ENCODE peak calls at places on chromosomes 12 and 14, in seven cellular contexts. O, I, U, F, V, X and P are unnamed samples.

GRCh38 chr14:102927346-102927877 is 4.9 kb downstream of the AMN start:
- DNase-seq in O (no peak), I (peak; percentile 47), U (no peak), F (no peak), V (peak; percentile 66), X (no peak), P (no peak)

GRCh38 chr12:15458008-15458407 is 135.7 kb downstream of the PTPRO start:
- DNase-seq in O (no peak), I (no peak), U (no peak), F (no peak), V (no peak), X (no peak), P (no peak)

GRCh38 chr12:53651718-53652117 is 24.2 kb downstream of the ATP5MC2 start:
- DNase-seq in O (no peak), I (no peak), U (no peak), F (no peak), V (no peak), X (no peak), P (no peak)

GRCh38 chr14:74144789-74145188 is 60.0 kb downstream of the LIN52 start:
- DNase-seq in O (no peak), I (no peak), U (peak; percentile 29), F (no peak), V (no peak), X (no peak), P (no peak)

GRCh38 chr12:119302334-119303132 is 32.0 kb upstream of the CCDC60 start:
- DNase-seq in O (no peak), I (peak; percentile 28), U (no peak), F (peak; percentile 59), V (no peak), X (no peak), P (no peak)

GRCh38 chr12:124680863-124681778 is 113.7 kb upstream of the NCOR2 start:
- DNase-seq in O (no peak), I (peak; percentile 63), U (peak; percentile 89), F (peak; percentile 84), V (peak; percentile 97), X (peak; percentile 72), P (peak; percentile 87)

GRCh38 chr14:100105357-100106169 is 40.3 kb downstream of the EVL start:
- DNase-seq in O (no peak), I (no peak), U (no peak), F (no peak), V (no peak), X (no peak), P (no peak)

GRCh38 chr14:38233218-38233617 is 22.7 kb downstream of the CLEC14A start:
- DNase-seq in O (no peak), I (no peak), U (no peak), F (no peak), V (no peak), X (no peak), P (no peak)

GRCh38 chr12:108373111-108373510 is 34.0 kb upstream of the CMKLR1 start:
- DNase-seq in O (no peak), I (peak; percentile 60), U (no peak), F (peak; percentile 69), V (no peak), X (no peak), P (peak; percentile 23)

GRCh38 chr12:113007166-113007565 is 28.8 kb downstream of the OAS2 start:
- DNase-seq in O (no peak), I (no peak), U (peak; percentile 72), F (peak; percentile 38), V (peak; percentile 71), X (no peak), P (no peak)

GRCh38 chr12:26845057-26845666 is 12.2 kb upstream of the ITPR2 start:
- DNase-seq in O (no peak), I (peak; percentile 75), U (peak; percentile 70), F (peak; percentile 91), V (no peak), X (no peak), P (peak; percentile 19)

GRCh38 chr12:55957106-55957859 is 8.6 kb downstream of the PMEL start:
- DNase-seq in O (no peak), I (no peak), U (no peak), F (no peak), V (no peak), X (no peak), P (no peak)

GRCh38 chr12:84787253-84787652 is 125.3 kb downstream of the SLC6A15 start:
- DNase-seq in O (no peak), I (no peak), U (no peak), F (no peak), V (no peak), X (no peak), P (no peak)

GRCh38 chr12:8455281-8455680 is 481 bp upstream of the CLEC6A start:
- DNase-seq in O (no peak), I (no peak), U (no peak), F (no peak), V (no peak), X (no peak), P (no peak)
- H3K36me3 ChIP-seq in O (no peaks in the 10 kb centered on the region), I (no peaks in the 10 kb centered on the region), U (no peaks in the 10 kb centered on the region), F (no peaks in the 10 kb centered on the region), V (no peaks in the 10 kb centered on the region), X (no peaks in the 10 kb centered on the region), P (no peaks in the 10 kb centered on the region)

DNA sequence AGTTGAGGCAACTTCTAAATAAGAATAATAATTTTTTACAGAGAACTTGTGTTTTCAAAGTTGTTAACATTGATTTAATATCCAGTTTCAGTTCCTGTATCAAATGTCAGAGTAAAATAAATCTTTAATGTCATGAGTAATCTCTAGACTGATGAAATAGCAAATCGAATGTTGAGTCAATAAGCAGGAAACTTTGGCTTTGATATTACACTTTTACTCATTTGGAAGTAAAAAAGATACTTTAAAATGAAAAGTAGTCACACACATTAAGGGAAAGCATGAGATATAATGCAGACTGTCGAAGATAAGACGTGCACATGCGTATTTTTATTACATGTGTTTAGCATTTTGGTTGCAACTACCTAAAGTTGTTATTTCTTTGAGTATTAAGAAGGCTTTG is 78.2 kb upstream of the PTGDR start:
- DNase-seq in O (no peak), I (no peak), U (no peak), F (no peak), V (peak; percentile 47), X (no peak), P (no peak)
- H3K36me3 ChIP-seq in O (no peaks in the 10 kb centered on the region), I (no peaks in the 10 kb centered on the region), U (no peaks in the 10 kb centered on the region), F (no peaks in the 10 kb centered on the region), V (no peaks in the 10 kb centered on the region), X (no peaks in the 10 kb centered on the region), P (no peaks in the 10 kb centered on the region)

DNA sequence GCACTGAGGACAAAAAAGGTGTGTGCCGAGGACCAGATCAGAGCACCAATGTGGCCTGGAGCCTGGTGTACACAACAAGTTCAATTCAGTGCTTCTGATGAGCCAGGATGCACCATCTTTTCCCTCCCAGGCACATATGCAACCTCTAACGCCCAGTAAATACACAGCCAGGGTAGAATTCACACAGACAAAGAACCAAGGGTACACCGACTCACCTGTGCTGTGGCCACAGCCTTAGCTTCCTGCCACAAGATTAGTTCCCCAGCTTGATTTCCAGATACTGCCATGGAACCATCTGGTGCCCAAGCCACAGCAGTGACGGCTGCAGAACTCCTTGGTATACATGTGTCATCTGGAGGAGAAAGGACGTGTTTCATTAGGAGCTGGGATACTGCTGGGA is 29.4 kb downstream of the PARP2 start:
- DNase-seq in O (no peak), I (no peak), U (no peak), F (no peak), V (no peak), X (no peak), P (no peak)
- H3K36me3 ChIP-seq in O (peaks cover 87% of the 10 kb centered on the region), I (peaks cover 10% of the 10 kb centered on the region), U (peaks cover 96% of the 10 kb centered on the region), F (peaks cover 78% of the 10 kb centered on the region), V (peaks cover 85% of the 10 kb centered on the region), X (peaks cover 39% of the 10 kb centered on the region), P (peaks cover 12% of the 10 kb centered on the region)

GRCh38 chr12:49487605-49488004 is 51.2 kb upstream of the KCNH3 start:
- DNase-seq in O (no peak), I (no peak), U (no peak), F (no peak), V (no peak), X (no peak), P (no peak)

GRCh38 chr12:49489720-49490119 is 49.1 kb upstream of the KCNH3 start:
- DNase-seq in O (no peak), I (peak; percentile 67), U (peak; percentile 37), F (no peak), V (peak; percentile 82), X (no peak), P (no peak)

GRCh38 chr12:49489154-49489553 is 49.7 kb upstream of the KCNH3 start:
- DNase-seq in O (no peak), I (no peak), U (no peak), F (no peak), V (no peak), X (no peak), P (no peak)

GRCh38 chr12:49496417-49497360 is 42.1 kb upstream of the KCNH3 start:
- DNase-seq in O (no peak), I (no peak), U (no peak), F (no peak), V (no peak), X (no peak), P (no peak)

DNA sequence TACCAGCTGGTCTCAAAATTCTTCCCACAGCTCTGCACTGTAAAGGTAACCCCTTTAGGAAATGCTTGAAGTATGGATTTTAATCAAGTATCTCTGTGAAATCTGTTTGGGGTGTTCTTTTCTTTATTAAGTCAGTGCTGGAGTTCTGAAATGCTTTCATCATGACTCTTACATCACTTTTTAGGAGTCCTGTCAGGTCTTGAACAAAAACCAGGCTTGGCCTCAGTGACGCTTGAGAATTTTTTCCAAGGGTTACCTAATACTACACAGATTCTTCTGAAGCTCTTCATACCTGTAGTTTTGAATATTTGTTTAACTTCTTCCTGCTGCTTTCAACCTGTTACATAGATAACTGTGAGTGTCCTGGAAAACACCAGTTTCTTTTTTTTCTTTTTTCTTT is 47.0 kb upstream of the KCNH3 start:
- DNase-seq in O (no peak), I (no peak), U (no peak), F (no peak), V (no peak), X (no peak), P (no peak)
- H3K36me3 ChIP-seq in O (no peaks in the 10 kb centered on the region), I (peaks cover 2% of the 10 kb centered on the region), U (no peaks in the 10 kb centered on the region), F (peaks cover 53% of the 10 kb centered on the region), V (peaks cover 14% of the 10 kb centered on the region), X (peaks cover 28% of the 10 kb centered on the region), P (peaks cover 48% of the 10 kb centered on the region)